ENCODE peak calls at places on chromosomes 4 and X, in four cellular contexts. One of them, this sample, is unnamed.

GRCh38 chr4:88659061-88659889 is 38.4 kb downstream of the NAP1L5 start:
- DNase-seq in psoas muscle: no peak
- DNase-seq in fibroblast of gingiva: peak
- DNase-seq in T follicular helper cell: peak
- DNase-seq in this sample: peak

GRCh38 chr4:61094854-61095598 is 105.1 kb upstream of the ADGRL3 start:
- DNase-seq in psoas muscle: no peak
- DNase-seq in fibroblast of gingiva: no peak
- DNase-seq in T follicular helper cell: no peak
- DNase-seq in this sample: no peak

GRCh38 chr4:70778888-70779422 is 57.2 kb downstream of the RUFY3 start:
- DNase-seq in psoas muscle: no peak
- DNase-seq in fibroblast of gingiva: no peak
- DNase-seq in T follicular helper cell: no peak
- DNase-seq in this sample: no peak

GRCh38 chr4:141645611-141646340 is 9.4 kb downstream of the IL15 start:
- DNase-seq in psoas muscle: no peak
- DNase-seq in fibroblast of gingiva: peak
- DNase-seq in T follicular helper cell: no peak
- DNase-seq in this sample: no peak

GRCh38 chrX:446243-446642 is 59.5 kb upstream of the PPP2R3B start:
- DNase-seq in psoas muscle: no peak
- DNase-seq in fibroblast of gingiva: no peak
- DNase-seq in T follicular helper cell: no peak
- DNase-seq in this sample: no peak

GRCh38 chr4:829761-830655 is 4.1 kb upstream of the CPLX1 start:
- DNase-seq in psoas muscle: peak
- DNase-seq in fibroblast of gingiva: no peak
- DNase-seq in T follicular helper cell: no peak
- DNase-seq in this sample: no peak

GRCh38 chrX:30495468-30495867 is 82.1 kb downstream of the TASL start:
- DNase-seq in psoas muscle: no peak
- DNase-seq in fibroblast of gingiva: no peak
- DNase-seq in T follicular helper cell: no peak
- DNase-seq in this sample: no peak

GRCh38 chr4:85717366-85717765 is 242.4 kb downstream of the ARHGAP24 start:
- DNase-seq in psoas muscle: no peak
- DNase-seq in fibroblast of gingiva: peak
- DNase-seq in T follicular helper cell: no peak
- DNase-seq in this sample: no peak

GRCh38 chr4:101818362-101818761 is 27.8 kb downstream of the BANK1 start:
- DNase-seq in psoas muscle: no peak
- DNase-seq in fibroblast of gingiva: peak
- DNase-seq in T follicular helper cell: no peak
- DNase-seq in this sample: no peak

GRCh38 chr4:137343221-137343620 is 189.1 kb downstream of the PCDH18 start:
- DNase-seq in psoas muscle: no peak
- DNase-seq in fibroblast of gingiva: no peak
- DNase-seq in T follicular helper cell: no peak
- DNase-seq in this sample: no peak

GRCh38 chrX:136310411-136310810 is 9.6 kb downstream of the ADGRG4 start:
- DNase-seq in psoas muscle: no peak
- DNase-seq in fibroblast of gingiva: no peak
- DNase-seq in T follicular helper cell: no peak
- DNase-seq in this sample: no peak

GRCh38 chr4:68373513-68373912 is 23.6 kb upstream of the YTHDC1 start:
- DNase-seq in psoas muscle: peak
- DNase-seq in fibroblast of gingiva: peak
- DNase-seq in T follicular helper cell: peak
- DNase-seq in this sample: peak

GRCh38 chr4:112735474-112735951 is 98.6 kb downstream of the LARP7 start:
- DNase-seq in psoas muscle: no peak
- DNase-seq in fibroblast of gingiva: no peak
- DNase-seq in T follicular helper cell: no peak
- DNase-seq in this sample: no peak

GRCh38 chr4:3332498-3332897 is 39.7 kb downstream of the RGS12 start:
- DNase-seq in psoas muscle: no peak
- DNase-seq in fibroblast of gingiva: no peak
- DNase-seq in T follicular helper cell: no peak
- DNase-seq in this sample: no peak

GRCh38 chr4:41204400-41204978 is 9.9 kb downstream of the APBB2 start:
- DNase-seq in psoas muscle: peak
- DNase-seq in fibroblast of gingiva: peak
- DNase-seq in T follicular helper cell: no peak
- DNase-seq in this sample: no peak

GRCh38 chr4:184616633-184617471 is 32.4 kb downstream of the CASP3 start:
- DNase-seq in psoas muscle: no peak
- DNase-seq in fibroblast of gingiva: no peak
- DNase-seq in T follicular helper cell: no peak
- DNase-seq in this sample: no peak

GRCh38 chr4:73859614-73860088 is 6.6 kb downstream of the PF4V1 start:
- DNase-seq in psoas muscle: no peak
- DNase-seq in fibroblast of gingiva: peak
- DNase-seq in T follicular helper cell: no peak
- DNase-seq in this sample: no peak

GRCh38 chrX:48835524-48836329 is at the start of gene PCSK1N:
- DNase-seq in psoas muscle: no peak
- DNase-seq in fibroblast of gingiva: no peak
- DNase-seq in T follicular helper cell: peak
- DNase-seq in this sample: peak

GRCh38 chrX:43958529-43958928 is 14.7 kb downstream of the NDP start:
- DNase-seq in psoas muscle: no peak
- DNase-seq in fibroblast of gingiva: peak
- DNase-seq in T follicular helper cell: no peak
- DNase-seq in this sample: no peak

GRCh38 chr4:165505991-165506779 is 127.4 kb downstream of the CPE start:
- DNase-seq in psoas muscle: no peak
- DNase-seq in fibroblast of gingiva: peak
- DNase-seq in T follicular helper cell: no peak
- DNase-seq in this sample: no peak

GRCh38 chr4:107857741-107858140 is 33.0 kb downstream of the SGMS2 start:
- DNase-seq in psoas muscle: no peak
- DNase-seq in fibroblast of gingiva: no peak
- DNase-seq in T follicular helper cell: no peak
- DNase-seq in this sample: no peak

GRCh38 chrX:123854329-123854728 is 5.5 kb upstream of the XIAP start:
- DNase-seq in psoas muscle: no peak
- DNase-seq in fibroblast of gingiva: no peak
- DNase-seq in T follicular helper cell: no peak
- DNase-seq in this sample: no peak

GRCh38 chr4:73945140-73945539 is 36.7 kb downstream of the PF4 start:
- DNase-seq in psoas muscle: no peak
- DNase-seq in fibroblast of gingiva: no peak
- DNase-seq in T follicular helper cell: no peak
- DNase-seq in this sample: no peak

GRCh38 chr4:154277164-154277563 is 214.4 kb downstream of the DCHS2 start:
- DNase-seq in psoas muscle: no peak
- DNase-seq in fibroblast of gingiva: no peak
- DNase-seq in T follicular helper cell: no peak
- DNase-seq in this sample: no peak

GRCh38 chr4:102318105-102318504 is 27.2 kb downstream of the SLC39A8 start:
- DNase-seq in psoas muscle: no peak
- DNase-seq in fibroblast of gingiva: no peak
- DNase-seq in T follicular helper cell: no peak
- DNase-seq in this sample: no peak

GRCh38 chr4:74821541-74821940 is 27.2 kb upstream of the BTC start:
- DNase-seq in psoas muscle: no peak
- DNase-seq in fibroblast of gingiva: no peak
- DNase-seq in T follicular helper cell: no peak
- DNase-seq in this sample: no peak

GRCh38 chrX:2334237-2334636 is 166.5 kb downstream of the DHRSX start:
- DNase-seq in psoas muscle: no peak
- DNase-seq in fibroblast of gingiva: no peak
- DNase-seq in T follicular helper cell: no peak
- DNase-seq in this sample: no peak

GRCh38 chr4:183906736-183907651 is 1.9 kb downstream of the STOX2 start:
- DNase-seq in psoas muscle: peak
- DNase-seq in fibroblast of gingiva: no peak
- DNase-seq in T follicular helper cell: no peak
- DNase-seq in this sample: no peak

GRCh38 chr4:154231796-154232478 is 259.7 kb downstream of the DCHS2 start:
- DNase-seq in psoas muscle: no peak
- DNase-seq in fibroblast of gingiva: peak
- DNase-seq in T follicular helper cell: no peak
- DNase-seq in this sample: no peak

GRCh38 chr4:148790691-148791090 is 348.5 kb upstream of the NR3C2 start:
- DNase-seq in psoas muscle: no peak
- DNase-seq in fibroblast of gingiva: no peak
- DNase-seq in T follicular helper cell: no peak
- DNase-seq in this sample: no peak

GRCh38 chr4:81625422-81626417 is 154.0 kb upstream of the RASGEF1B start:
- DNase-seq in psoas muscle: no peak
- DNase-seq in fibroblast of gingiva: no peak
- DNase-seq in T follicular helper cell: no peak
- DNase-seq in this sample: no peak

GRCh38 chr4:27081675-27082579 is 221.3 kb downstream of the STIM2 start:
- DNase-seq in psoas muscle: no peak
- DNase-seq in fibroblast of gingiva: no peak
- DNase-seq in T follicular helper cell: no peak
- DNase-seq in this sample: no peak

GRCh38 chr4:82900016-82900334 is 560 bp upstream of the THAP9 start:
- DNase-seq in psoas muscle: no peak
- DNase-seq in fibroblast of gingiva: no peak
- DNase-seq in T follicular helper cell: no peak
- DNase-seq in this sample: no peak

GRCh38 chrX:10071451-10072163 is 85.2 kb upstream of the CLCN4 start:
- DNase-seq in psoas muscle: no peak
- DNase-seq in fibroblast of gingiva: peak
- DNase-seq in T follicular helper cell: no peak
- DNase-seq in this sample: no peak

GRCh38 chrX:114178126-114178525 is 405.8 kb upstream of the HTR2C start:
- DNase-seq in psoas muscle: no peak
- DNase-seq in fibroblast of gingiva: no peak
- DNase-seq in T follicular helper cell: no peak
- DNase-seq in this sample: no peak

GRCh38 chrX:28847423-28847822 is 260.2 kb downstream of the IL1RAPL1 start:
- DNase-seq in psoas muscle: no peak
- DNase-seq in fibroblast of gingiva: no peak
- DNase-seq in T follicular helper cell: no peak
- DNase-seq in this sample: no peak